ENCODE peak calls at places on chromosomes 11 and 22, in four cellular contexts. O, W, I and T are unnamed samples.

GRCh38 chr22:37094239-37094638 is 15.3 kb downstream of the TMPRSS6 start:
- DNase-seq in O (no peak), W (no peak), I (no peak), T (no peak)

GRCh38 chr11:85029964-85030363 is 597.2 kb downstream of the DLG2 start:
- DNase-seq in O (no peak), W (peak; percentile 1), I (no peak), T (no peak)

GRCh38 chr22:50627452-50627913 is 469 bp downstream of the ARSA start:
- DNase-seq in O (peak; percentile 24), W (peak; percentile 15), I (no peak), T (peak; percentile 63)

GRCh38 chr11:20363500-20364411 is at the start of gene HTATIP2:
- DNase-seq in O (peak; percentile 88), W (no peak), I (no peak), T (peak; percentile 74)

GRCh38 chr11:69459848-69460539 is 21.5 kb upstream of the LINC01488 start:
- DNase-seq in O (no peak), W (peak; percentile 57), I (no peak), T (no peak)

GRCh38 chr11:93100211-93100610 is 97.6 kb downstream of the SLC36A4 start:
- DNase-seq in O (no peak), W (no peak), I (no peak), T (no peak)

GRCh38 chr11:47569646-47570045 is 4.2 kb downstream of the PTPMT1 start:
- DNase-seq in O (peak; percentile 6), W (no peak), I (no peak), T (no peak)

GRCh38 chr11:47499614-47500013 is 50.7 kb upstream of the RAPSN start:
- DNase-seq in O (no peak), W (no peak), I (no peak), T (no peak)

GRCh38 chr11:86171627-86172026 is 72.9 kb upstream of the EED start:
- DNase-seq in O (no peak), W (no peak), I (no peak), T (no peak)

GRCh38 chr11:60252208-60252566 is 9.2 kb upstream of the MS4A4E start:
- DNase-seq in O (no peak), W (no peak), I (no peak), T (no peak)

GRCh38 chr11:100759106-100759505 is 72.0 kb downstream of the ARHGAP42 start:
- DNase-seq in O (no peak), W (no peak), I (no peak), T (no peak)

GRCh38 chr11:30914143-30914762 is 328.1 kb upstream of the MPPED2 start:
- DNase-seq in O (no peak), W (peak; percentile 16), I (peak; percentile 15), T (peak; percentile 87)

DNA sequence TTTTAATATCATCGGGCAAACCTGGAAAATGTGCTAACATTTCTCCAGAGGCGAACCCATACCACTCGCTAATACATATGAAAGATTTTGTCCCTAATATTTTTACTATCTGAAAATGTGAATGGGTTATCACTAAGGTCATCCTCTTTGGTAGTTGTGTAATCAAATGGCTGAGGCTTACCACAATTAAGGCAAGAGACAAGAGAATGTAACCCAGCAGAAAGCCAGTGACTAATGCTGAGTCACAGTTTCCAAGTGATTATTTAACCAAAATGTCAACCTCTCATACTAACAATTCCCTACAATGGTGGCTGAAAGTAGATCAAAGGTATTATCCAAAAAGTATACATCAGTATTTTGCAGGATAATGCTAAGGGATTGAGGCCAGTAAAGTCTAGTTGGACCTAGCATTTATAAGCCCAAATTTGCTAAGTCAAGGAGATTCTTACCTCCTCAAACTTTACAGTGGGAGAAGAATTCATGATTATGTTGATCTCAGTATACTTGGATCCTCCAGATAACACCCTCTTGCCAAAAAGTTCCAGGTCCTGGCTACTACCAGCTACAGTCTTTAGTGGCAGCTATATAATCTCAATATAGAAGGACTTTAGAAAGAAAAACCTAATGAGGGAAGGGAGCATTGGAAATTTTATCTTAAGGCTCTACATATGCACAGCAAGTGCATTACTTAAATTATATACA is 25.6 kb downstream of the SIK3 start:
- DNase-seq in O (peak; percentile 56), W (peak; percentile 93), I (peak; percentile 91), T (no peak)
- TF ChIP-seq POLR2AphosphoS5 in O (no peak), W (no peak), I (peak; percentile 85), T (no peak)

GRCh38 chr22:29718949-29719893 is 582 bp upstream of the CABP7 start:
- DNase-seq in O (no peak), W (no peak), I (no peak), T (no peak)
- TF ChIP-seq EZH2 in O (no peak), W (no peak), I (no peak), T (peak; percentile 74)

DNA sequence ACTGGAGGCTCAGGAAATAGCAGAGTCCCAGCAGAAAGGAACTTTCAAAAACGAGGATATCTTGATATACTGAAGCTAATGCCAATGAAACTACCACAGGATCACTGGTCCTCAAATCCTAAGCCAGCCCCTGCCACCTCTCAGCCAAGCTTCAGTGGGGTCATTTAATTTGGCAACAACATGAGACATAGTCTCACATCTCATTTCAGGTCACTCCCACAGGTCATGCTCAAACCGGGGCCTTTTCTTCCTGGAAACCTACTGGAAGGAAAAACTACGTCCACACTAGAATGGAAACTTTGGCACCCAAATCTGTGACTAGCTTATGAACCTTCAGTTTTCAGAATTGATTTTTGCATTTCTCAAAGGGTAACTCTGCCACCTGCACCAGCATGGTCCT is 61.9 kb upstream of the CYP2D6 start:
- DNase-seq in O (no peak), W (no peak), I (no peak), T (no peak)
- TF ChIP-seq POLR2AphosphoS5 in O (no peak), W (no peak), I (no peak), T (no peak)

GRCh38 chr22:23841736-23842404 is 3.1 kb upstream of the DERL3 start:
- DNase-seq in O (no peak), W (no peak), I (no peak), T (peak; percentile 34)
- TF ChIP-seq EZH2 in O (no peak), W (no peak), I (no peak), T (no peak)

DNA sequence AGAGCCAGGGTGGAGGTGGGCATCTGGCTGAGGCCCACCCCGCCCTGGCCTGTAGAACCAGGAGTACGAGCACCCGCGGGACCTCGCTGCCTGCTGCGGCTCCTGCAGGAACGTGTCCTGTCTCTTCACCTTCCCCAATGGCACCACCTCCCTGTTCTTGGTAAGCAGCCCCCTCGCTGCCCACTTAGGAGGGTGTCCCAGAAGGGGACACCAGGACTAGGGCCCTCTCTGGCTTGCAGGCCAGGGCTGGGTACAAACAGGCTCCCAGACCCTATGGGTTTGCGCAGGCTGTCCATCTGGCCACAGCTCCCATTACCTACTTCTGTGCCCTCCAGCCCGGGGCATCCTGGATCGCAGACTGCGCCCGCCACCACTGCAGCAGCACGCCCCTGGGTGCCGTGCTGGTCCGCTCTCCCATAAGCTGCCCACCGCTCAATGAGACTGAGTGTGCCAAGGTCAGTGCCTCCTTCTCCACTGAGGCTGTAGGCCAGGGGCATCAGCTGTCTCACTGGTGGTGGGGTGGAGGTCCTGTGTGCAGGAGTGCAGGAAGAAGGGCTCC is 77.5 kb upstream of the MYOD1 start:
- DNase-seq in O (no peak), W (no peak), I (no peak), T (no peak)
- TF ChIP-seq POLR2AphosphoS5 in O (no peak), W (no peak), I (no peak), T (no peak)